ENCODE peak calls at places on chromosomes 3 and 15, in four cellular contexts. One of them, this sample, is unnamed.

GRCh38 chr3:171230857-171231256 is 204.3 kb upstream of the SLC2A2 start:
- DNase-seq in IMR-90: no peak
- DNase-seq in HepG2: no peak
- DNase-seq in K562: no peak
- DNase-seq in this sample: no peak

GRCh38 chr15:78000089-78000926 is 77.2 kb downstream of the TBC1D2B start:
- DNase-seq in IMR-90: peak; percentile 39
- DNase-seq in HepG2: peak; percentile 62
- DNase-seq in K562: peak; percentile 72
- DNase-seq in this sample: peak; percentile 86

GRCh38 chr15:80588801-80589200 is 106.3 kb upstream of the ABHD17C start:
- DNase-seq in IMR-90: peak; percentile 100
- DNase-seq in HepG2: peak; percentile 51
- DNase-seq in K562: no peak
- DNase-seq in this sample: peak; percentile 80

GRCh38 chr3:4584537-4585249 is 91.5 kb downstream of the ITPR1 start:
- DNase-seq in IMR-90: peak; percentile 16
- DNase-seq in HepG2: no peak
- DNase-seq in K562: no peak
- DNase-seq in this sample: no peak

GRCh38 chr3:46124216-46125143 is 83.6 kb downstream of the CCR1 start:
- DNase-seq in IMR-90: peak; percentile 18
- DNase-seq in HepG2: no peak
- DNase-seq in K562: no peak
- DNase-seq in this sample: no peak

GRCh38 chr3:45442679-45443214 is 54.4 kb downstream of the LARS2 start:
- DNase-seq in IMR-90: no peak
- DNase-seq in HepG2: no peak
- DNase-seq in K562: no peak
- DNase-seq in this sample: no peak

GRCh38 chr3:36165509-36165908 is 214.8 kb upstream of the STAC start:
- DNase-seq in IMR-90: no peak
- DNase-seq in HepG2: no peak
- DNase-seq in K562: no peak
- DNase-seq in this sample: no peak

GRCh38 chr3:38469852-38470251 is 16.2 kb downstream of the ACVR2B start:
- DNase-seq in IMR-90: no peak
- DNase-seq in HepG2: no peak
- DNase-seq in K562: no peak
- DNase-seq in this sample: no peak

GRCh38 chr15:26561130-26561529 is 211.7 kb downstream of the GABRB3 start:
- DNase-seq in IMR-90: no peak
- DNase-seq in HepG2: no peak
- DNase-seq in K562: no peak
- DNase-seq in this sample: no peak

GRCh38 chr3:129624347-129625070 is 18.0 kb upstream of the PLXND1 start:
- DNase-seq in IMR-90: peak; percentile 34
- DNase-seq in HepG2: no peak
- DNase-seq in K562: no peak
- DNase-seq in this sample: no peak

GRCh38 chr3:64352596-64352989 is 127.3 kb upstream of the PRICKLE2 start:
- DNase-seq in IMR-90: no peak
- DNase-seq in HepG2: no peak
- DNase-seq in K562: no peak
- DNase-seq in this sample: no peak

GRCh38 chr3:76986876-76987513 is 52.9 kb upstream of the ROBO2 start:
- DNase-seq in IMR-90: no peak
- DNase-seq in HepG2: no peak
- DNase-seq in K562: no peak
- DNase-seq in this sample: peak; percentile 2

GRCh38 chr3:11238057-11238456 is 34.1 kb upstream of the ATG7 start:
- DNase-seq in IMR-90: peak; percentile 95
- DNase-seq in HepG2: no peak
- DNase-seq in K562: no peak
- DNase-seq in this sample: no peak

GRCh38 chr3:29140706-29141105 is 140.2 kb upstream of the RBMS3 start:
- DNase-seq in IMR-90: peak; percentile 36
- DNase-seq in HepG2: no peak
- DNase-seq in K562: no peak
- DNase-seq in this sample: no peak

GRCh38 chr3:153463895-153464294 is 301.9 kb downstream of the RAP2B start:
- DNase-seq in IMR-90: no peak
- DNase-seq in HepG2: no peak
- DNase-seq in K562: no peak
- DNase-seq in this sample: no peak

GRCh38 chr3:195542261-195542660 is 864 bp downstream of the PPP1R2 start:
- DNase-seq in IMR-90: no peak
- DNase-seq in HepG2: no peak
- DNase-seq in K562: no peak
- DNase-seq in this sample: no peak

GRCh38 chr15:70486451-70487379 is 276.6 kb downstream of the UACA start:
- DNase-seq in IMR-90: peak; percentile 89
- DNase-seq in HepG2: no peak
- DNase-seq in K562: no peak
- DNase-seq in this sample: no peak

GRCh38 chr3:53083949-53084309 is 38.1 kb upstream of the SFMBT1 start:
- DNase-seq in IMR-90: no peak
- DNase-seq in HepG2: no peak
- DNase-seq in K562: peak; percentile 39
- DNase-seq in this sample: no peak

GRCh38 chr15:99155961-99156443 is 51.1 kb downstream of the SYNM start:
- DNase-seq in IMR-90: peak; percentile 65
- DNase-seq in HepG2: peak; percentile 58
- DNase-seq in K562: no peak
- DNase-seq in this sample: no peak

GRCh38 chr3:29525254-29525881 is 244.5 kb downstream of the RBMS3 start:
- DNase-seq in IMR-90: peak; percentile 18
- DNase-seq in HepG2: peak; percentile 0
- DNase-seq in K562: no peak
- DNase-seq in this sample: no peak

GRCh38 chr3:99651561-99651960 is 13.2 kb downstream of the COL8A1 start:
- DNase-seq in IMR-90: peak; percentile 81
- DNase-seq in HepG2: no peak
- DNase-seq in K562: no peak
- DNase-seq in this sample: peak; percentile 19

GRCh38 chr3:159271799-159272512 is 470.1 kb downstream of the MFSD1 start:
- DNase-seq in IMR-90: no peak
- DNase-seq in HepG2: no peak
- DNase-seq in K562: no peak
- DNase-seq in this sample: no peak

GRCh38 chr15:84797212-84797611 is 19.9 kb upstream of the ALPK3 start:
- DNase-seq in IMR-90: peak; percentile 87
- DNase-seq in HepG2: no peak
- DNase-seq in K562: no peak
- DNase-seq in this sample: no peak

GRCh38 chr15:54812383-54812782 is 384.4 kb downstream of the RSL24D1 start:
- DNase-seq in IMR-90: no peak
- DNase-seq in HepG2: no peak
- DNase-seq in K562: no peak
- DNase-seq in this sample: no peak

GRCh38 chr3:194485471-194485875 is 1.3 kb downstream of the ATP13A3 start:
- DNase-seq in IMR-90: peak; percentile 41
- DNase-seq in HepG2: no peak
- DNase-seq in K562: no peak
- DNase-seq in this sample: no peak

GRCh38 chr3:44995142-44995770 is 19.2 kb downstream of the EXOSC7 start:
- DNase-seq in IMR-90: peak; percentile 58
- DNase-seq in HepG2: no peak
- DNase-seq in K562: no peak
- DNase-seq in this sample: no peak

GRCh38 chr15:64507293-64507802 is 47.0 kb downstream of the ZNF609 start:
- DNase-seq in IMR-90: peak; percentile 92
- DNase-seq in HepG2: peak; percentile 36
- DNase-seq in K562: peak; percentile 21
- DNase-seq in this sample: no peak

GRCh38 chr15:74443100-74443909 is 9.5 kb upstream of the SEMA7A start:
- DNase-seq in IMR-90: peak; percentile 59
- DNase-seq in HepG2: peak; percentile 99
- DNase-seq in K562: no peak
- DNase-seq in this sample: no peak

GRCh38 chr3:151837057-151837456 is 23.1 kb downstream of the AADAC start:
- DNase-seq in IMR-90: peak; percentile 89
- DNase-seq in HepG2: no peak
- DNase-seq in K562: peak; percentile 50
- DNase-seq in this sample: peak; percentile 79

GRCh38 chr3:4834403-4834866 is 144.8 kb upstream of the BHLHE40 start:
- DNase-seq in IMR-90: peak; percentile 17
- DNase-seq in HepG2: no peak
- DNase-seq in K562: peak; percentile 40
- DNase-seq in this sample: no peak

GRCh38 chr15:90059208-90059985 is 42.9 kb downstream of the IDH2 start:
- DNase-seq in IMR-90: no peak
- DNase-seq in HepG2: peak; percentile 31
- DNase-seq in K562: peak; percentile 65
- DNase-seq in this sample: no peak

DNA sequence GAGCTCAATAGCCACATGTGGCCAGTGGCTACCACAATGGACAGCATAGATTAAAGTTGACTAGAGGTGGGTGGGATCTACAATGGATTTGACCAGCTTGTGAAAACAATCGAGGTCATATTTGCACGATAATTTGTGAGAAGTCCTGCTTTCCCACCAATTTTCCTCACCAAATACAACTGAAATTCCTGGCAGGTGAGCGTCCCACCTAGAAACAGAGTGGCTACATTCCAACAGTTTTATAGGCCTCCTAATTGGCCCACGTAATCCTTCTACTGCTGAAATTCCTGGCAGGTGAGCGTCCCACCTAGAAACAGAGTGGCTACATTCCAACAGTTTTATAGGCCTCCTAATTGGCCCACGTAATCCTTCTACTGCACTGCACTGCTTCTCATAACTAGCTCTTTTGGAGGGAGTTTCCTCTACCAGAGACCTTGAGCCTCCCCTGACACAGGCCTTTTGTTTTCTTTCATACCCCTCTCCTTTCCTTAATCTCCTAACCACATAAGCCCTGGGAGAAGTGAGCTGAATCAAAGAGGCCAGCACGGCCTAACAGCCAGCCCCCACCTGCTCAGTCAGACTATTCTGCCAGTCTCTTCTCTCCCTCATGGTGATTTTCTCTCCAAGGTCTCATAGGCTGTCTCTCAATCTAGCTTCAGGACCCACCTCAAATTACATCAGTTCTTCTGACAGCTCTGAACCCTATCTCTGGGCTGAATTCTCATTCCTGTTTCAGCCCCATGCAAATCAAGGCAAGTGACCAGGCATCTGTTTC is 80.2 kb downstream of the BFSP2 start:
- DNase-seq in IMR-90: no peak
- DNase-seq in HepG2: peak; percentile 19
- DNase-seq in K562: no peak
- DNase-seq in this sample: no peak
- TF ChIP-seq MAZ in IMR-90: no peak
- TF ChIP-seq MAZ in HepG2: no peak
- TF ChIP-seq MAZ in K562: no peak
- TF ChIP-seq MAZ in this sample: no peak

DNA sequence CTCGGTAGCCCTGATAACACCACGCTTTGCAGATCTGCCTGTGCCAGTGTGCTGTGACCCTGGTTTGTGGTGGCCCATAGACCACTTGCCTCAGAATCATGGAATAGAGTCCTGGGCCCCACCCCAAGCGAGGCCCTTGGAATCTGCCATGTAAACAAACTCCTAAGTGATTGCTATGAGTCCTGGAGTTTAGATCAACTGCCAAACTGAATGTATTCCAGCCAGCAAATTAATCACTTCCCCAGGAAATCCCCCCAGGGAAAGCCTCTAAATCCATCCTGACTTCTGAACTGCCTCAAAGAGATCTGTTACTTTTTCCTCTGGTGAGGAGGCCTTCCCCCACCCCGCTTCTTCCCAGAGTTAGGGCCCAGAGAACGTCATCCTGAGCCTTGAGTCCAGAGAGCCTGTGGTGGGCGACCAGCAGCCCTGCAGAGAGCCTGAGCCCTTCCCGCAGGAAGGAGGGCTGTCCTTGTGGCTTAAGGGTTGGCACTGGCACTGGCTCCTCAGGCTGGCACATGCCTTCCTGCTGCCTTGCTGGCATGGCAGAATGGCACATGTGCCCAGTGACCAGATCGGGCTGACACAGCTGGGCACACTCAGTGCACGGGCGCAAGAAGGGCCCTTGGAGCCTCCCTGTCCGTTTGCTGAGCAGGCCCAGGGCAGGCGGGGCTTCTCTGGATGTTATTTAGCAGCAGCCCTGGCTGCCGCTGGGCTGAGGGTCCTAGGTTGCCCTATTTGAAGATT is 50.6 kb upstream of the PLXNA1 start:
- DNase-seq in IMR-90: peak; percentile 75
- DNase-seq in HepG2: no peak
- DNase-seq in K562: no peak
- DNase-seq in this sample: no peak
- TF ChIP-seq MAZ in IMR-90: no peak
- TF ChIP-seq MAZ in HepG2: no peak
- TF ChIP-seq MAZ in K562: no peak
- TF ChIP-seq MAZ in this sample: no peak

GRCh38 chr3:42705039-42705767 is 2.6 kb upstream of the HHATL start:
- DNase-seq in IMR-90: no peak
- DNase-seq in HepG2: no peak
- DNase-seq in K562: no peak
- DNase-seq in this sample: no peak
- TF ChIP-seq MAZ in IMR-90: no peak
- TF ChIP-seq MAZ in HepG2: no peak
- TF ChIP-seq MAZ in K562: no peak
- TF ChIP-seq MAZ in this sample: no peak

DNA sequence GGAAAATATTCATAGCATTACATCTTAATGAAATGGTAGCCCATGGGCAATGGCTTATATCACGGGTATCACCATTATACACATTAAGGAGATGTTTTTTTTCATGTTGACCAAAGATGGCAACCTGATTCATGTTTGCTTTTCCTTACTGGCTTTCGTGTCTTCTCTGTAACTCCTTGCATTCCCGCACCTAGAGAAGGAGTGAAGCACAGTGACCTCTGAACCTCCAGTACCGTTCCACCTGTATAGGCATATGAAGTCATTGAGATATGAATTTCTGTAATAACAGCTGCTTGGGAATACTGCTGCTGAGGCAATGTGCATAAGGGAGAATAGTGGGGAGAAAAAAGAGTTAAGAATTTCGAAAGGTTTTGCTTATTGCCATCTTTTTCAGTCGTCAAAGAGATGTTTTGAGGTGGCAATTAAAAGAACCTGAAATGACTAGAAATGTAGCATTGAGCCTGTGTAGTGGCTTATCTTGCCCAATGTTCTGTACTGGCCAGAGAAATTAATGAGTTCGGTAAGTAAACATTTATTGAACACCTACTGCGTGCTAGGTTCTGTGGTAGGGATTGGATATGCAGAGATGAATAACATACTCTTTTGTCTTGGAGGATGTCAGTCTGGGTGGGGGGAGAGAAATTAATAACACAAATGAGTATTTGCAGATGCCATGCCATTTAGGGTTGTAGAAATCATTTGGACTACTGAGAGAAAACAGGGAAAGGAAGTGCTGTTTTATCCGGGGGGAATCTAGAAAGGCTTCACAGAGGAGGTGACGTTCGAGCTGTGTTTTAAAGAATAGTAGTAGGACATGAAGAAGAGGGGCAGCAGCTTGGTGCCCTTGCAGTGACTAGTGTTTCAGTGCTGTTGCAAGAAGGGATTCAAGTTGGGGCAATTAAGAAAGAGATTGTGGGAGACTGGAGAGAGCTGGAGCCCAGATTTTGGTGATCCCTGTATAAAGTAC is 2.5 kb downstream of the FEM1B start:
- DNase-seq in IMR-90: no peak
- DNase-seq in HepG2: no peak
- DNase-seq in K562: no peak
- DNase-seq in this sample: no peak
- TF ChIP-seq MAZ in IMR-90: no peak
- TF ChIP-seq MAZ in HepG2: no peak
- TF ChIP-seq MAZ in K562: peak; percentile 24
- TF ChIP-seq MAZ in this sample: no peak